ENCODE peak calls at places on chromosomes 5 and 9, in four cellular contexts. One of them, this sample, is unnamed.

GRCh38 chr9:92720209-92720765 is 44.3 kb downstream of the BICD2 start:
- DNase-seq in effector memory CD8-positive, alpha-beta T cell: no peak
- DNase-seq in ACHN: no peak
- DNase-seq in activated naive CD8-positive, alpha-beta T cell treated with anti-CD3 and anti-CD28 coated beads, Interleukin-2, amount 50 U/mL, for 24 hours: no peak
- DNase-seq in this sample: peak; percentile 18

GRCh38 chr9:128389395-128390149 is 18.4 kb downstream of the URM1 start:
- DNase-seq in effector memory CD8-positive, alpha-beta T cell: no peak
- DNase-seq in ACHN: no peak
- DNase-seq in activated naive CD8-positive, alpha-beta T cell treated with anti-CD3 and anti-CD28 coated beads, Interleukin-2, amount 50 U/mL, for 24 hours: no peak
- DNase-seq in this sample: no peak

GRCh38 chr5:140835622-140836510 is 1.8 kb downstream of the PCDHA7 start:
- DNase-seq in effector memory CD8-positive, alpha-beta T cell: no peak
- DNase-seq in ACHN: no peak
- DNase-seq in activated naive CD8-positive, alpha-beta T cell treated with anti-CD3 and anti-CD28 coated beads, Interleukin-2, amount 50 U/mL, for 24 hours: no peak
- DNase-seq in this sample: no peak

GRCh38 chr5:120507197-120507596 is 43.1 kb downstream of the PRR16 start:
- DNase-seq in effector memory CD8-positive, alpha-beta T cell: no peak
- DNase-seq in ACHN: no peak
- DNase-seq in activated naive CD8-positive, alpha-beta T cell treated with anti-CD3 and anti-CD28 coated beads, Interleukin-2, amount 50 U/mL, for 24 hours: no peak
- DNase-seq in this sample: no peak

GRCh38 chr5:107542428-107542827 is 128.3 kb downstream of the EFNA5 start:
- DNase-seq in effector memory CD8-positive, alpha-beta T cell: no peak
- DNase-seq in ACHN: peak; percentile 91
- DNase-seq in activated naive CD8-positive, alpha-beta T cell treated with anti-CD3 and anti-CD28 coated beads, Interleukin-2, amount 50 U/mL, for 24 hours: no peak
- DNase-seq in this sample: no peak

GRCh38 chr9:98854206-98854756 is 46.8 kb downstream of the GALNT12 start:
- DNase-seq in effector memory CD8-positive, alpha-beta T cell: no peak
- DNase-seq in ACHN: no peak
- DNase-seq in activated naive CD8-positive, alpha-beta T cell treated with anti-CD3 and anti-CD28 coated beads, Interleukin-2, amount 50 U/mL, for 24 hours: no peak
- DNase-seq in this sample: no peak

GRCh38 chr9:26326473-26327044 is 566.0 kb downstream of the CAAP1 start:
- DNase-seq in effector memory CD8-positive, alpha-beta T cell: no peak
- DNase-seq in ACHN: peak; percentile 74
- DNase-seq in activated naive CD8-positive, alpha-beta T cell treated with anti-CD3 and anti-CD28 coated beads, Interleukin-2, amount 50 U/mL, for 24 hours: peak; percentile 3
- DNase-seq in this sample: no peak

GRCh38 chr9:134412298-134412711 is 86.0 kb downstream of the RXRA start:
- DNase-seq in effector memory CD8-positive, alpha-beta T cell: no peak
- DNase-seq in ACHN: no peak
- DNase-seq in activated naive CD8-positive, alpha-beta T cell treated with anti-CD3 and anti-CD28 coated beads, Interleukin-2, amount 50 U/mL, for 24 hours: no peak
- DNase-seq in this sample: no peak

GRCh38 chr5:95862636-95863382 is 40.3 kb upstream of the GLRX start:
- DNase-seq in effector memory CD8-positive, alpha-beta T cell: no peak
- DNase-seq in ACHN: no peak
- DNase-seq in activated naive CD8-positive, alpha-beta T cell treated with anti-CD3 and anti-CD28 coated beads, Interleukin-2, amount 50 U/mL, for 24 hours: no peak
- DNase-seq in this sample: no peak

GRCh38 chr9:96721731-96722429 is 56.0 kb downstream of the ZNF510 start:
- DNase-seq in effector memory CD8-positive, alpha-beta T cell: no peak
- DNase-seq in ACHN: no peak
- DNase-seq in activated naive CD8-positive, alpha-beta T cell treated with anti-CD3 and anti-CD28 coated beads, Interleukin-2, amount 50 U/mL, for 24 hours: no peak
- DNase-seq in this sample: no peak

GRCh38 chr9:80383347-80383746 is 811.6 kb downstream of the TLE4 start:
- DNase-seq in effector memory CD8-positive, alpha-beta T cell: no peak
- DNase-seq in ACHN: no peak
- DNase-seq in activated naive CD8-positive, alpha-beta T cell treated with anti-CD3 and anti-CD28 coated beads, Interleukin-2, amount 50 U/mL, for 24 hours: no peak
- DNase-seq in this sample: no peak

GRCh38 chr5:141245250-141245717 is at the start of gene PCDHB15:
- DNase-seq in effector memory CD8-positive, alpha-beta T cell: peak; percentile 13
- DNase-seq in ACHN: no peak
- DNase-seq in activated naive CD8-positive, alpha-beta T cell treated with anti-CD3 and anti-CD28 coated beads, Interleukin-2, amount 50 U/mL, for 24 hours: no peak
- DNase-seq in this sample: peak; percentile 22

GRCh38 chr5:159451197-159452052 is 121.1 kb upstream of the IL12B start:
- DNase-seq in effector memory CD8-positive, alpha-beta T cell: no peak
- DNase-seq in ACHN: peak; percentile 85
- DNase-seq in activated naive CD8-positive, alpha-beta T cell treated with anti-CD3 and anti-CD28 coated beads, Interleukin-2, amount 50 U/mL, for 24 hours: no peak
- DNase-seq in this sample: no peak

GRCh38 chr9:36488322-36488838 is 84.3 kb upstream of the MELK start:
- DNase-seq in effector memory CD8-positive, alpha-beta T cell: no peak
- DNase-seq in ACHN: no peak
- DNase-seq in activated naive CD8-positive, alpha-beta T cell treated with anti-CD3 and anti-CD28 coated beads, Interleukin-2, amount 50 U/mL, for 24 hours: peak; percentile 23
- DNase-seq in this sample: no peak

GRCh38 chr5:37638897-37639296 is 200.9 kb downstream of the GDNF start:
- DNase-seq in effector memory CD8-positive, alpha-beta T cell: no peak
- DNase-seq in ACHN: no peak
- DNase-seq in activated naive CD8-positive, alpha-beta T cell treated with anti-CD3 and anti-CD28 coated beads, Interleukin-2, amount 50 U/mL, for 24 hours: no peak
- DNase-seq in this sample: no peak

GRCh38 chr5:64347308-64347707 is 158.5 kb upstream of the RGS7BP start:
- DNase-seq in effector memory CD8-positive, alpha-beta T cell: no peak
- DNase-seq in ACHN: peak; percentile 4
- DNase-seq in activated naive CD8-positive, alpha-beta T cell treated with anti-CD3 and anti-CD28 coated beads, Interleukin-2, amount 50 U/mL, for 24 hours: no peak
- DNase-seq in this sample: no peak

This sample was measured in activated CD8-positive, alpha-beta T cell treated with anti-CD3 and anti-CD28 coated beads, Interleukin-2, amount 10 ng/mL, durations not matched to agents 7 days and 5 days.